ENCODE peak calls at places on chromosomes 3 and 15, in five cellular contexts. One of them, this sample, is unnamed.

GRCh38 chr15:57505949-57506391 is 85.7 kb upstream of the MYZAP start:
- DNase-seq in tibial nerve: no peak
- DNase-seq in esophagus muscularis mucosa: no peak
- DNase-seq in SJSA1: peak; percentile 87
- DNase-seq in trophoblast cell: peak; percentile 97
- DNase-seq in this sample: peak; percentile 79

GRCh38 chr3:108036984-108037741 is 53.7 kb downstream of the CD47 start:
- DNase-seq in tibial nerve: no peak
- DNase-seq in esophagus muscularis mucosa: no peak
- DNase-seq in SJSA1: no peak
- DNase-seq in trophoblast cell: peak; percentile 46
- DNase-seq in this sample: no peak

GRCh38 chr15:45795487-45796069 is 160.7 kb downstream of the SQOR start:
- DNase-seq in tibial nerve: no peak
- DNase-seq in esophagus muscularis mucosa: no peak
- DNase-seq in SJSA1: peak; percentile 50
- DNase-seq in trophoblast cell: peak; percentile 23
- DNase-seq in this sample: no peak

GRCh38 chr3:18190646-18191045 is 234.5 kb downstream of the SATB1 start:
- DNase-seq in tibial nerve: no peak
- DNase-seq in esophagus muscularis mucosa: no peak
- DNase-seq in SJSA1: no peak
- DNase-seq in trophoblast cell: peak; percentile 9
- DNase-seq in this sample: no peak

GRCh38 chr15:72153269-72153668 is 35.1 kb downstream of the SENP8 start:
- DNase-seq in tibial nerve: no peak
- DNase-seq in esophagus muscularis mucosa: no peak
- DNase-seq in SJSA1: no peak
- DNase-seq in trophoblast cell: no peak
- DNase-seq in this sample: no peak

GRCh38 chr15:70578196-70578595 is 185.2 kb downstream of the UACA start:
- DNase-seq in tibial nerve: no peak
- DNase-seq in esophagus muscularis mucosa: no peak
- DNase-seq in SJSA1: peak; percentile 34
- DNase-seq in trophoblast cell: no peak
- DNase-seq in this sample: no peak

GRCh38 chr3:197369545-197369944 is 71.1 kb upstream of the DLG1 start:
- DNase-seq in tibial nerve: no peak
- DNase-seq in esophagus muscularis mucosa: no peak
- DNase-seq in SJSA1: no peak
- DNase-seq in trophoblast cell: no peak
- DNase-seq in this sample: no peak

GRCh38 chr3:37072892-37073291 is 79.6 kb downstream of the MLH1 start:
- DNase-seq in tibial nerve: no peak
- DNase-seq in esophagus muscularis mucosa: no peak
- DNase-seq in SJSA1: peak; percentile 71
- DNase-seq in trophoblast cell: no peak
- DNase-seq in this sample: no peak

GRCh38 chr3:101195951-101196713 is 124.2 kb downstream of the IMPG2 start:
- DNase-seq in tibial nerve: no peak
- DNase-seq in esophagus muscularis mucosa: peak; percentile 55
- DNase-seq in SJSA1: no peak
- DNase-seq in trophoblast cell: peak; percentile 66
- DNase-seq in this sample: no peak

GRCh38 chr15:20344601-20345400 is 196.8 kb downstream of the GOLGA6L6 start:
- DNase-seq in tibial nerve: no peak
- DNase-seq in esophagus muscularis mucosa: peak; percentile 88
- DNase-seq in SJSA1: no peak
- DNase-seq in trophoblast cell: no peak
- DNase-seq in this sample: no peak

GRCh38 chr3:21954709-21955108 is 203.7 kb upstream of the ZNF385D start:
- DNase-seq in tibial nerve: no peak
- DNase-seq in esophagus muscularis mucosa: no peak
- DNase-seq in SJSA1: no peak
- DNase-seq in trophoblast cell: peak; percentile 53
- DNase-seq in this sample: no peak

GRCh38 chr3:139421459-139421858 is 32.0 kb upstream of the COPB2 start:
- DNase-seq in tibial nerve: no peak
- DNase-seq in esophagus muscularis mucosa: no peak
- DNase-seq in SJSA1: no peak
- DNase-seq in trophoblast cell: no peak
- DNase-seq in this sample: no peak

GRCh38 chr3:33914731-33915389 is 116.4 kb downstream of the PDCD6IP start:
- DNase-seq in tibial nerve: no peak
- DNase-seq in esophagus muscularis mucosa: no peak
- DNase-seq in SJSA1: no peak
- DNase-seq in trophoblast cell: no peak
- DNase-seq in this sample: no peak

GRCh38 chr3:169286992-169287391 is 376.5 kb downstream of the MECOM start:
- DNase-seq in tibial nerve: no peak
- DNase-seq in esophagus muscularis mucosa: no peak
- DNase-seq in SJSA1: no peak
- DNase-seq in trophoblast cell: no peak
- DNase-seq in this sample: no peak

GRCh38 chr3:157067114-157067513 is 92.8 kb downstream of the CCNL1 start:
- DNase-seq in tibial nerve: no peak
- DNase-seq in esophagus muscularis mucosa: no peak
- DNase-seq in SJSA1: no peak
- DNase-seq in trophoblast cell: no peak
- DNase-seq in this sample: no peak

GRCh38 chr3:10926831-10927521 is 65.6 kb upstream of the SLC6A1 start:
- DNase-seq in tibial nerve: no peak
- DNase-seq in esophagus muscularis mucosa: no peak
- DNase-seq in SJSA1: no peak
- DNase-seq in trophoblast cell: no peak
- DNase-seq in this sample: no peak

GRCh38 chr3:52373676-52374075 is 57.6 kb downstream of the DNAH1 start:
- DNase-seq in tibial nerve: no peak
- DNase-seq in esophagus muscularis mucosa: no peak
- DNase-seq in SJSA1: no peak
- DNase-seq in trophoblast cell: no peak
- DNase-seq in this sample: no peak

GRCh38 chr3:52374173-52374572 is 58.1 kb downstream of the DNAH1 start:
- DNase-seq in tibial nerve: no peak
- DNase-seq in esophagus muscularis mucosa: no peak
- DNase-seq in SJSA1: no peak
- DNase-seq in trophoblast cell: no peak
- DNase-seq in this sample: no peak

GRCh38 chr3:52367891-52368880 is 52.1 kb downstream of the DNAH1 start:
- DNase-seq in tibial nerve: no peak
- DNase-seq in esophagus muscularis mucosa: no peak
- DNase-seq in SJSA1: no peak
- DNase-seq in trophoblast cell: peak; percentile 65
- DNase-seq in this sample: no peak

DNA sequence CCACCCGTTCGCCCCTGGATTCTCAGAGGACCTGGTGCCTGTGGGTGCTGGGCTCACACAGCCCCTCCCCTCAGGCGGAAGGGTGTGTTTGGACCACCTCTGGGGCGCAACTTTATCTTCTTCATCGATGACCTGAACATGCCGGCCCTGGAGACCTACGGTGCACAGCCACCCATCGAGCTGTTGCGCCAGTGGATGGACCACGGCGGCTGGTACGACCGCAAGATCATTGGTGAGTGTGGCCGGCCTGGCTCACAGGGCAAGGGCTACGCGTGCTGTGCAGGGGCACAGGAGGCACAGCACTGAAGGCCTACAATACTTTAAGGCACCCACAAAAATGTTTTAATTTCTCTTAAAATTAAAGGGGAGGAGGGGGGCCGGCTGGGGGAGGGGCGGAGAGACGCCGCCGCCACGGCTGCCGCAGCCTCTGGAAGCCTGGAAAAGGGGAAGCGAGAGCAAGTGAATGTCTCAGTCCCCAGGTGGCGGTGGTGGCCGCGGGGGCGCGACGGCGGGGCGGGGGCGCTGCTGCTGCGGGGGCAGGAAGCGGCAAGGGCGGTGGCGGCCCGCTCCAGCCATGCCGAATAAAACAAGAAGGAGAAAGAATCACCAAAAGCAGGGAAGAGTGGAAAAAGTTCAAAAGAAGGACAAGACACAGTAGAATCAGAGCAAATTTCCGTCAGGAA is 56.8 kb downstream of the DNAH1 start:
- DNase-seq in tibial nerve: peak; percentile 23
- DNase-seq in esophagus muscularis mucosa: no peak
- DNase-seq in SJSA1: no peak
- DNase-seq in trophoblast cell: no peak
- DNase-seq in this sample: no peak
- H3K4me3 ChIP-seq in tibial nerve: no peak overlapping the region
- H3K4me3 ChIP-seq in esophagus muscularis mucosa: peak overlapping the region; percentile 18
- H3K4me3 ChIP-seq in SJSA1: no peak overlapping the region
- H3K4me3 ChIP-seq in trophoblast cell: no peak overlapping the region
- H3K4me3 ChIP-seq in this sample: no peak overlapping the region

GRCh38 chr15:31470756-31471155 is 144.1 kb downstream of the KLF13 start:
- DNase-seq in tibial nerve: no peak
- DNase-seq in esophagus muscularis mucosa: peak; percentile 74
- DNase-seq in SJSA1: no peak
- DNase-seq in trophoblast cell: no peak
- DNase-seq in this sample: no peak

GRCh38 chr15:31474059-31474868 is 147.6 kb downstream of the KLF13 start:
- DNase-seq in tibial nerve: no peak
- DNase-seq in esophagus muscularis mucosa: no peak
- DNase-seq in SJSA1: no peak
- DNase-seq in trophoblast cell: no peak
- DNase-seq in this sample: no peak

GRCh38 chr15:31472636-31473383 is 146.2 kb downstream of the KLF13 start:
- DNase-seq in tibial nerve: no peak
- DNase-seq in esophagus muscularis mucosa: no peak
- DNase-seq in SJSA1: peak; percentile 61
- DNase-seq in trophoblast cell: no peak
- DNase-seq in this sample: no peak

GRCh38 chr15:31471731-31472430 is 145.2 kb downstream of the KLF13 start:
- DNase-seq in tibial nerve: no peak
- DNase-seq in esophagus muscularis mucosa: no peak
- DNase-seq in SJSA1: peak; percentile 87
- DNase-seq in trophoblast cell: peak; percentile 83
- DNase-seq in this sample: no peak

GRCh38 chr15:31473384-31474058 is 146.9 kb downstream of the KLF13 start:
- DNase-seq in tibial nerve: no peak
- DNase-seq in esophagus muscularis mucosa: no peak
- DNase-seq in SJSA1: no peak
- DNase-seq in trophoblast cell: no peak
- DNase-seq in this sample: no peak
- H3K4me1 ChIP-seq in tibial nerve: no peaks in the 10 kb centered on the region
- H3K4me1 ChIP-seq in esophagus muscularis mucosa: peaks cover 7% of the 10 kb centered on the region
- H3K4me1 ChIP-seq in SJSA1: peaks cover 35% of the 10 kb centered on the region
- H3K4me1 ChIP-seq in trophoblast cell: no peaks in the 10 kb centered on the region
- H3K4me1 ChIP-seq in this sample: peaks cover 15% of the 10 kb centered on the region

GRCh38 chr3:56915969-56916586 is 114.3 kb upstream of the ARHGEF3 start:
- DNase-seq in tibial nerve: no peak
- DNase-seq in esophagus muscularis mucosa: no peak
- DNase-seq in SJSA1: no peak
- DNase-seq in trophoblast cell: no peak
- DNase-seq in this sample: peak; percentile 47
- H3K4me3 ChIP-seq in tibial nerve: peak overlapping the region; percentile 29
- H3K4me3 ChIP-seq in esophagus muscularis mucosa: peak overlapping the region; percentile 35
- H3K4me3 ChIP-seq in SJSA1: no peak overlapping the region
- H3K4me3 ChIP-seq in trophoblast cell: no peak overlapping the region
- H3K4me3 ChIP-seq in this sample: peak overlapping the region; percentile 6

DNA sequence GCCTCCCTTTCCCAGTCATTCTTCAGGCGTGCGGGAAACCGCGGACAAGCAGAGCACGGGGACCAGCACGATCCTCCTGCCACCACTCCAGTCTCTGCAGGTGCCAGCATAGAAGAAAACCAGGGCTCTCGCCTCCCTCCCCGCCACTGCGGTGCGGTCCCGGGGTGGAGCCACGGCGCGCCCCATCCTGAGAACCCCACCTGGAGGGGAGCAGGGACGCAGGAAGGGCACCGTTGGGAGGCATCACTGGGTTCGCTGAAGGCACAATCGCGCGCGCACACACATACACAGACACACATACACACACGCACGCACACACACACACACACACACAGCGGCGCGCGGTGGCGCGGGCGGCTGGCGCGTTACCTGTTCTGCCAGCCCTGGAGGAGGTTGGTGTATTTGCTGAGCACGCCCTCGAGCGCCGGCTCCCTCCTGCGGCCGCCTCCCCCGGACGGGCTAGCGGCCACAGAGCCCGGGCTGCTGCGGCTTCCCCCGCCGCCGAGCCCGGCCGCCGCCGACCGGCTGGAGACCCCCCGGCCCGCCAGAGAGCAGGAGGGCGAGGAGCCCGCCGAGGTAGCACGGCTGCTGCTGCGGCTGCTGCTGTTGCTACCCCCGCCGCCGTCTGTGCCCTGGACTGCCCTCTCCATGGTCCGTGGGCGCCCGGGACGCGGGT is 394 bp downstream of the OSBPL10 start:
- DNase-seq in tibial nerve: peak; percentile 18
- DNase-seq in esophagus muscularis mucosa: no peak
- DNase-seq in SJSA1: peak; percentile 48
- DNase-seq in trophoblast cell: peak; percentile 92
- DNase-seq in this sample: peak; percentile 90
- H3K4me1 ChIP-seq in tibial nerve: no peaks in the 10 kb centered on the region
- H3K4me1 ChIP-seq in esophagus muscularis mucosa: peaks cover 26% of the 10 kb centered on the region
- H3K4me1 ChIP-seq in SJSA1: peaks cover 7% of the 10 kb centered on the region
- H3K4me1 ChIP-seq in trophoblast cell: peaks cover 3% of the 10 kb centered on the region
- H3K4me1 ChIP-seq in this sample: peaks cover 4% of the 10 kb centered on the region

DNA sequence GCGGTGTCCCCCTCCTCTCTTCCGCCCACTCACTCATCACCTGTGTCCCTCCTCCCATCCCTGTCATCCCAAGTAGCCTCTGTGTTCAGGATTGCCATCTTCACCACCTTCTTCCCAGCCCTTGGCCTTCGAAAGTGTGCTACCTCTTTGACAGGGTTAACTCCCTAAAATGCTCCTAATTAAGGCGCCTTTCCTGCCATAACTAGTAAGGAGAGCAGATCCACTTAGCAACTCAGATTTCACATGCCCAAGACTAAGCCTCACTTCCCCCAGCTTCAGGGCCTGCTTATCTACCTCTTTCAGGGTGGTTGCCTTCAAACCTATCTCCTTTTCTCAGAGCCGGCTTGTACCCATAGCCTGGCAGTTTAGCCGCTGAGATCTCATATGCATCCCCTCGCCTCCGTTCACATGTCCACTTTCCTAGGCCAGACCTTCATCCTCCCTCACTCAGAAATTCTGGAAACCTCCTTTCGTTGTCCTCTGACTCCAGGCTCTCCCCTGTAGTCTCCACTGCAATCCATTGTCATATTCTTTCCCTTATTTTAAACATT is 953 bp upstream of the FSTL1 start:
- DNase-seq in tibial nerve: no peak
- DNase-seq in esophagus muscularis mucosa: no peak
- DNase-seq in SJSA1: no peak
- DNase-seq in trophoblast cell: no peak
- DNase-seq in this sample: no peak
- H3K4me3 ChIP-seq in tibial nerve: peak overlapping the region; percentile 59
- H3K4me3 ChIP-seq in esophagus muscularis mucosa: peak overlapping the region; percentile 92
- H3K4me3 ChIP-seq in SJSA1: peak overlapping the region; percentile 93
- H3K4me3 ChIP-seq in trophoblast cell: peak overlapping the region; percentile 79
- H3K4me3 ChIP-seq in this sample: no peak overlapping the region

GRCh38 chr15:85000189-85000864 is 18.7 kb downstream of the PDE8A start:
- DNase-seq in tibial nerve: no peak
- DNase-seq in esophagus muscularis mucosa: no peak
- DNase-seq in SJSA1: no peak
- DNase-seq in trophoblast cell: no peak
- DNase-seq in this sample: no peak
- H3K4me1 ChIP-seq in tibial nerve: no peaks in the 10 kb centered on the region
- H3K4me1 ChIP-seq in esophagus muscularis mucosa: peaks cover 34% of the 10 kb centered on the region
- H3K4me1 ChIP-seq in SJSA1: peaks cover 7% of the 10 kb centered on the region
- H3K4me1 ChIP-seq in trophoblast cell: peaks cover 3% of the 10 kb centered on the region
- H3K4me1 ChIP-seq in this sample: peaks cover 10% of the 10 kb centered on the region

This sample was measured in left lung.